ENCODE peak calls at places on chromosomes 7 and 10, in eight cellular contexts. A is stimulated activated CD8-positive, alpha-beta memory T cell treated with anti-CD3 and anti-CD28 coated beads, Interleukin-15, amount 100 ng/mL, for 24 hours; Z is activated CD8-positive, alpha-beta memory T cell treated with anti-CD3 and anti-CD28 coated beads for 24 hours; C is effector CD4-positive, alpha-beta T cell; E is epithelial cell of proximal tubule; U is Ammon's horn; J is frontal cortex; T is suprapubic skin. B is an unnamed sample.

GRCh38 chr10:79293841-79294705 is 53.2 kb upstream of the PPIF start:
- DNase-seq in A (no peak), Z (no peak), C (no peak), E (no peak), U (peak), J (no peak), T (no peak), B (no peak)

GRCh38 chr7:137940656-137941518 is 61.0 kb downstream of the CREB3L2 start:
- DNase-seq in A (no peak), Z (no peak), C (no peak), E (no peak), U (no peak), J (no peak), T (no peak), B (no peak)

GRCh38 chr7:30903146-30903545 is 8.5 kb upstream of the AQP1 start:
- DNase-seq in A (no peak), Z (no peak), C (no peak), E (no peak), U (no peak), J (no peak), T (no peak), B (no peak)

GRCh38 chr10:100662067-100662466 is 83.3 kb upstream of the PAX2 start:
- DNase-seq in A (no peak), Z (no peak), C (no peak), E (no peak), U (no peak), J (no peak), T (no peak), B (no peak)

GRCh38 chr10:8137726-8138125 is 83.2 kb downstream of the GATA3 start:
- DNase-seq in A (no peak), Z (peak), C (no peak), E (no peak), U (peak), J (no peak), T (no peak), B (no peak)

GRCh38 chr10:58258977-58259692 is 8.6 kb downstream of the IPMK start:
- DNase-seq in A (no peak), Z (no peak), C (no peak), E (no peak), U (no peak), J (no peak), T (no peak), B (no peak)

GRCh38 chr10:76071638-76072317 is 640.4 kb downstream of the LRMDA start:
- DNase-seq in A (no peak), Z (no peak), C (no peak), E (no peak), U (no peak), J (no peak), T (no peak), B (no peak)

GRCh38 chr10:11813855-11814557 is 9.2 kb upstream of the PROSER2 start:
- DNase-seq in A (no peak), Z (no peak), C (no peak), E (no peak), U (no peak), J (no peak), T (no peak), B (no peak)

GRCh38 chr10:119416855-119417254 is 125.7 kb downstream of the RGS10 start:
- DNase-seq in A (peak), Z (peak), C (peak), E (no peak), U (peak), J (no peak), T (no peak), B (peak)

GRCh38 chr10:132578287-132578951 is 40.8 kb downstream of the INPP5A start:
- DNase-seq in A (no peak), Z (no peak), C (no peak), E (no peak), U (no peak), J (no peak), T (peak), B (no peak)

GRCh38 chr10:20916976-20917375 is 19.9 kb upstream of the NEBL start:
- DNase-seq in A (no peak), Z (no peak), C (no peak), E (no peak), U (no peak), J (no peak), T (no peak), B (no peak)

GRCh38 chr10:47384148-47384921 is at the start of gene ZNF488:
- DNase-seq in A (peak), Z (peak), C (peak), E (no peak), U (peak), J (peak), T (peak), B (peak)

GRCh38 chr10:62422068-62422590 is 48.0 kb downstream of the ZNF365 start:
- DNase-seq in A (no peak), Z (no peak), C (no peak), E (peak), U (no peak), J (no peak), T (no peak), B (no peak)

GRCh38 chr10:132545659-132546367 is 8.2 kb downstream of the INPP5A start:
- DNase-seq in A (no peak), Z (no peak), C (no peak), E (no peak), U (no peak), J (no peak), T (peak), B (peak)

GRCh38 chr10:132737390-132738048 is 48.4 kb downstream of the NKX6-2 start:
- DNase-seq in A (no peak), Z (no peak), C (no peak), E (no peak), U (peak), J (no peak), T (no peak), B (no peak)

GRCh38 chr7:85154282-85154937 is 32.4 kb downstream of the SEMA3D start:
- DNase-seq in A (no peak), Z (no peak), C (no peak), E (no peak), U (no peak), J (no peak), T (no peak), B (no peak)

GRCh38 chr7:445020-445419 is 74.6 kb downstream of the PDGFA start:
- DNase-seq in A (no peak), Z (no peak), C (no peak), E (no peak), U (no peak), J (no peak), T (no peak), B (no peak)

GRCh38 chr7:130486963-130487324 is 4.9 kb upstream of the MEST start:
- DNase-seq in A (no peak), Z (no peak), C (no peak), E (peak), U (no peak), J (no peak), T (no peak), B (no peak)

GRCh38 chr10:18071591-18071990 is 68.6 kb upstream of the CACNB2 start:
- DNase-seq in A (no peak), Z (no peak), C (no peak), E (no peak), U (no peak), J (no peak), T (no peak), B (no peak)

GRCh38 chr7:131544021-131544420 is 12.4 kb downstream of the PODXL start:
- DNase-seq in A (no peak), Z (no peak), C (no peak), E (no peak), U (no peak), J (no peak), T (no peak), B (no peak)

GRCh38 chr7:132386249-132386681 is 190.0 kb downstream of the PLXNA4 start:
- DNase-seq in A (no peak), Z (no peak), C (no peak), E (no peak), U (peak), J (no peak), T (no peak), B (peak)

GRCh38 chr7:73518470-73518869 is 3.6 kb downstream of the BAZ1B start:
- DNase-seq in A (no peak), Z (no peak), C (no peak), E (no peak), U (no peak), J (no peak), T (no peak), B (no peak)

GRCh38 chr7:116809636-116810266 is 52.6 kb upstream of the CAPZA2 start:
- DNase-seq in A (no peak), Z (no peak), C (no peak), E (no peak), U (peak), J (peak), T (no peak), B (no peak)

GRCh38 chr7:27192546-27193334 is 7.2 kb downstream of the HOXA13 start:
- DNase-seq in A (no peak), Z (peak), C (no peak), E (no peak), U (no peak), J (no peak), T (peak), B (peak)

GRCh38 chr7:50190772-50191171 is 97.7 kb upstream of the ZPBP start:
- DNase-seq in A (no peak), Z (no peak), C (no peak), E (no peak), U (peak), J (no peak), T (no peak), B (no peak)

GRCh38 chr10:47323636-47324299 is 1.5 kb downstream of the GDF2 start:
- DNase-seq in A (no peak), Z (no peak), C (no peak), E (no peak), U (no peak), J (no peak), T (peak), B (no peak)

GRCh38 chr10:96556003-96556402 is 30.8 kb downstream of the TM9SF3 start:
- DNase-seq in A (no peak), Z (no peak), C (no peak), E (no peak), U (peak), J (no peak), T (no peak), B (peak)

B was measured in endodermal cell.